ENCODE peak calls at places on chromosomes 12 and 14, in eight cellular contexts. O is activated B cell treated with CpG ODN at 0.5 μM for 24 hours, J is skeletal muscle cell, A is choroid plexus epithelial cell, M is prostate gland, I is dermis blood vessel endothelial cell, K is mucosa of gallbladder, U is GOT3. Q is an unnamed sample.
A peak's percentile ranks its signal among the peaks of the same experiment; 100 is the strongest.

GRCh38 chr12:90978117-90978770 is 23.3 kb upstream of the CCER1 start:
- DNase-seq in M (no peak), I (peak; percentile 62), K (no peak), J (peak; percentile 25), O (no peak), A (peak; percentile 87), U (no peak), Q (no peak)

GRCh38 chr12:131849700-131850553 is 21.7 kb downstream of the MMP17 start:
- DNase-seq in K (no peak), A (no peak), U (no peak), O (no peak), M (no peak), J (no peak), I (no peak), Q (no peak)

GRCh38 chr14:57259672-57260071 is 9.0 kb downstream of the EXOC5 start:
- DNase-seq in U (no peak), M (no peak), O (no peak), K (no peak), J (no peak), I (no peak), A (no peak), Q (no peak)

GRCh38 chr14:50040401-50040775 is 76.0 kb downstream of the VCPKMT start:
- DNase-seq in U (no peak), K (no peak), M (no peak), O (no peak), I (peak; percentile 90), J (no peak), A (peak; percentile 89), Q (no peak)

GRCh38 chr14:72906316-72906715 is 12.4 kb upstream of the DPF3 start:
- DNase-seq in U (no peak), O (no peak), K (no peak), M (no peak), J (peak; percentile 29), I (no peak), A (peak; percentile 66), Q (no peak)

GRCh38 chr12:74401966-74402365 is 135.7 kb upstream of the ATXN7L3B start:
- DNase-seq in A (no peak), U (no peak), J (no peak), M (no peak), I (no peak), K (no peak), O (no peak), Q (no peak)

GRCh38 chr12:65999564-66000280 is 130.8 kb downstream of the LLPH start:
- DNase-seq in A (peak; percentile 73), K (no peak), I (no peak), M (no peak), O (no peak), J (peak; percentile 13), U (no peak), Q (no peak)

GRCh38 chr12:128573907-128574306 is 249.9 kb downstream of the SLC15A4 start:
- DNase-seq in I (no peak), U (no peak), J (no peak), K (no peak), M (no peak), A (no peak), O (no peak), Q (no peak)

GRCh38 chr12:71772728-71773127 is 18.1 kb downstream of the RAB21 start:
- DNase-seq in A (no peak), K (no peak), J (no peak), U (no peak), I (no peak), O (no peak), M (no peak), Q (no peak)

GRCh38 chr12:62844915-62845314 is 90.0 kb downstream of the PPM1H start:
- DNase-seq in U (no peak), K (no peak), O (no peak), A (no peak), J (no peak), I (no peak), M (no peak), Q (no peak)

GRCh38 chr14:96145116-96145864 is 59.3 kb upstream of the BDKRB2 start:
- DNase-seq in A (peak; percentile 87), O (no peak), U (no peak), K (no peak), I (no peak), J (no peak), M (no peak), Q (no peak)

GRCh38 chr12:67651380-67651695 is 2.8 kb downstream of the DYRK2 start:
- DNase-seq in O (no peak), I (peak; percentile 5), K (no peak), J (no peak), U (no peak), A (peak; percentile 77), M (no peak), Q (no peak)

GRCh38 chr14:60935283-60935682 is 45.6 kb downstream of the TRMT5 start:
- DNase-seq in I (no peak), U (no peak), M (no peak), J (no peak), O (no peak), A (no peak), K (no peak), Q (no peak)

GRCh38 chr12:114917307-114917706 is 233.3 kb upstream of the TBX3 start:
- DNase-seq in I (no peak), J (no peak), O (no peak), A (no peak), U (no peak), M (no peak), K (no peak), Q (no peak)

GRCh38 chr14:62143235-62143634 is 381.0 kb downstream of the SNAPC1 start:
- DNase-seq in J (no peak), U (no peak), K (no peak), I (no peak), M (no peak), O (no peak), A (peak; percentile 8), Q (peak; percentile 67)

GRCh38 chr12:121388421-121388981 is 11.4 kb upstream of the RNF34 start:
- DNase-seq in J (no peak), U (no peak), K (no peak), O (no peak), M (no peak), A (peak; percentile 14), I (peak; percentile 71), Q (no peak)

GRCh38 chr12:53425515-53426150 is 2.0 kb downstream of the AMHR2 start:
- DNase-seq in K (no peak), A (no peak), U (no peak), I (no peak), J (no peak), M (no peak), O (no peak), Q (peak; percentile 39)

GRCh38 chr14:98809792-98810191 is 462.2 kb downstream of the BCL11B start:
- DNase-seq in K (no peak), J (no peak), M (no peak), I (no peak), U (no peak), O (no peak), A (no peak), Q (no peak)

GRCh38 chr14:95547272-95547625 is 12.4 kb downstream of the GLRX5 start:
- DNase-seq in U (no peak), A (no peak), K (no peak), M (no peak), I (peak; percentile 6), J (no peak), O (no peak), Q (no peak)

GRCh38 chr12:124524231-124524925 is 43.0 kb downstream of the NCOR2 start:
- DNase-seq in J (no peak), I (no peak), O (no peak), U (no peak), K (no peak), M (no peak), A (peak; percentile 76), Q (no peak)

GRCh38 chr14:56989359-56989758 is 179.1 kb upstream of the OTX2 start:
- DNase-seq in A (no peak), I (no peak), M (no peak), O (no peak), K (no peak), J (no peak), U (no peak), Q (no peak)

GRCh38 chr14:50340945-50341344 is 28.8 kb downstream of the DMAC2L start:
- DNase-seq in A (no peak), I (no peak), J (no peak), U (no peak), O (no peak), M (no peak), K (no peak), Q (no peak)

GRCh38 chr12:54159549-54159948 is 29.2 kb downstream of the SMUG1 start:
- DNase-seq in M (no peak), I (no peak), O (no peak), A (no peak), J (no peak), U (no peak), K (no peak), Q (no peak)

GRCh38 chr12:73383584-73384229 is 1111.5 kb downstream of the TRHDE start:
- DNase-seq in U (no peak), I (no peak), A (no peak), O (no peak), M (peak; percentile 32), J (no peak), K (no peak), Q (no peak)

GRCh38 chr12:33486058-33486457 is 46.4 kb upstream of the SYT10 start:
- DNase-seq in J (no peak), O (no peak), U (no peak), K (no peak), A (no peak), M (no peak), I (no peak), Q (no peak)